ENCODE peak calls at places on chromosomes 11 and 22, in eight cellular contexts. N is psoas muscle, B is GM20000, X is choroid plexus epithelial cell, W is endodermal cell, L is lower lobe of right lung, V is AG04450, I is H9. Y is an unnamed sample.

GRCh38 chr11:118132385-118133151 is 20.1 kb downstream of the SCN4B start:
- DNase-seq in N (no peak), B (no peak), X (no peak), W (no peak), L (no peak), V (no peak), I (no peak), Y (no peak)

GRCh38 chr22:37566903-37567798 is 6.9 kb downstream of the CDC42EP1 start:
- DNase-seq in N (peak; percentile 80), B (peak; percentile 92), X (peak; percentile 72), W (peak; percentile 97), L (peak; percentile 92), V (no peak), I (peak; percentile 89), Y (peak; percentile 94)

GRCh38 chr22:49962751-49963646 is 2.4 kb downstream of the PIM3 start:
- DNase-seq in N (peak; percentile 50), B (no peak), X (no peak), W (peak; percentile 43), L (peak; percentile 55), V (no peak), I (peak; percentile 26), Y (no peak)

GRCh38 chr11:88307749-88308425 is 29.6 kb downstream of the CTSC start:
- DNase-seq in N (no peak), B (no peak), X (no peak), W (peak; percentile 68), L (no peak), V (no peak), I (peak; percentile 76), Y (peak; percentile 83)

GRCh38 chr22:45575607-45576272 is 73.1 kb downstream of the FBLN1 start:
- DNase-seq in N (no peak), B (no peak), X (no peak), W (no peak), L (no peak), V (no peak), I (no peak), Y (no peak)

GRCh38 chr22:33163815-33164214 is 105.6 kb upstream of the SYN3 start:
- DNase-seq in N (no peak), B (no peak), X (no peak), W (no peak), L (no peak), V (no peak), I (no peak), Y (no peak)

GRCh38 chr11:47863189-47863892 is 15.2 kb upstream of the NUP160 start:
- DNase-seq in N (no peak), B (no peak), X (peak; percentile 78), W (no peak), L (no peak), V (peak; percentile 85), I (no peak), Y (peak; percentile 60)

GRCh38 chr11:105689636-105690035 is 79.8 kb downstream of the GRIA4 start:
- DNase-seq in N (no peak), B (no peak), X (no peak), W (no peak), L (no peak), V (no peak), I (no peak), Y (no peak)

GRCh38 chr11:73577496-73577917 is 20.4 kb downstream of the FAM168A start:
- DNase-seq in N (no peak), B (peak; percentile 58), X (peak; percentile 19), W (no peak), L (no peak), V (peak; percentile 36), I (no peak), Y (peak; percentile 29)

GRCh38 chr11:61580292-61580888 is 486 bp downstream of the SYT7 start:
- DNase-seq in N (no peak), B (peak; percentile 62), X (no peak), W (peak; percentile 69), L (no peak), V (no peak), I (no peak), Y (no peak)

GRCh38 chr11:61581030-61581928 is at the start of gene SYT7:
- DNase-seq in N (peak; percentile 95), B (peak; percentile 98), X (peak; percentile 98), W (peak; percentile 100), L (peak; percentile 95), V (peak; percentile 96), I (peak; percentile 98), Y (peak; percentile 98)

GRCh38 chr11:61578819-61579218 is 2.1 kb downstream of the SYT7 start:
- DNase-seq in N (no peak), B (no peak), X (no peak), W (no peak), L (no peak), V (no peak), I (no peak), Y (no peak)

GRCh38 chr11:61577383-61578118 is 3.3 kb downstream of the SYT7 start:
- DNase-seq in N (no peak), B (no peak), X (no peak), W (peak; percentile 89), L (no peak), V (no peak), I (peak; percentile 83), Y (no peak)

GRCh38 chr11:61579398-61580291 is 1.2 kb downstream of the SYT7 start:
- DNase-seq in N (no peak), B (no peak), X (no peak), W (peak; percentile 65), L (no peak), V (no peak), I (peak; percentile 44), Y (no peak)
- TF ChIP-seq CTCF in N (no peak), B (no peak), X (no peak), W (peak; percentile 37), L (no peak), V (no peak), I (peak; percentile 40), Y (no peak)

DNA sequence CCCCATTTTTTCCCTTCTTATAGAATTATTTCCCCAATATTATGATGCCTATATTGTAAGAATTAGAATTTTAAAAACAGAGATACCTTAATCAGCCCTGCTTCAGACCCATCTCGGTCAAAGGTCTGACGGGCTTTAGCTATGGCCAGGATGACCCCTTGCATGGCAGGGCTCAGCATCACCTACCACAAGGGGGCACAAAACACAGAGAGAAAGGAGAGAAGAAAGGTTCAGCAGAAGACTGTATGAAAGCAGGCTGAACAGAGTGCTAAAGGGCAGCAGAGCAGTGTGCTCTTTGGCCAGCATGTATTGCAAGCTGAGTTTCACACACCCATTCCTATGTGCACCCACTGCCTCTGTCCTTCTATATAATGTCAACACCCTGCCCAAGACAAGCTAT is 26.8 kb downstream of the CLDN25 start:
- DNase-seq in N (no peak), B (peak; percentile 43), X (peak; percentile 53), W (peak; percentile 90), L (no peak), V (no peak), I (peak; percentile 68), Y (peak; percentile 55)
- TF ChIP-seq CTCF in N (peak; percentile 22), B (peak; percentile 57), X (peak; percentile 75), W (peak; percentile 90), L (peak; percentile 30), V (peak; percentile 52), I (peak; percentile 82), Y (peak; percentile 54)

GRCh38 chr11:86625981-86626380 is 46.4 kb downstream of the ME3 start:
- DNase-seq in N (no peak), B (no peak), X (no peak), W (no peak), L (no peak), V (no peak), I (no peak), Y (no peak)
- TF ChIP-seq CTCF in N (no peak), B (no peak), X (no peak), W (no peak), L (no peak), V (no peak), I (no peak), Y (no peak)

GRCh38 chr11:11871991-11872401 is 30.2 kb downstream of the USP47 start:
- DNase-seq in N (no peak), B (no peak), X (peak; percentile 24), W (no peak), L (no peak), V (no peak), I (no peak), Y (no peak)

GRCh38 chr11:11880179-11880578 is 38.4 kb downstream of the USP47 start:
- DNase-seq in N (no peak), B (no peak), X (no peak), W (no peak), L (no peak), V (no peak), I (no peak), Y (no peak)

DNA sequence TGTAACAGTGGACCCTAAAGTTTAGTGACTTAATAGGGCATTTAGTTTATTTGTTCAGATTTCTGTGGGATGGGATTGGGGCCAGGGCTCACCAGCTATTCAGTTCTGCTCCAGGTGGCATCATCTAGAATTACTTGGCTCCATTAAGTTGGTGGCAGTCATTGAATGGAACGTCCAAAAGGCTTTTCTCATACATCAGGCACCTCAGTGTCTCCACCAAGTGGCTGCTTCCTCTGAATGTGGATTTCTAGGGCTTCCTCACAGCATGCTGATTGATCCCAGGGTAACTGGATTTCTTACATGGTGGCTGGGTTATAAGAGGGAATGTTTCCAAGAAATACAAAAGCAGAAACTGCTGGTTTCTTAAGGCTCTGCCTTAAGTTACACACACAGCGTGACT is 34.7 kb downstream of the USP47 start:
- DNase-seq in N (no peak), B (no peak), X (peak; percentile 30), W (peak; percentile 75), L (no peak), V (no peak), I (peak; percentile 50), Y (no peak)
- TF ChIP-seq CTCF in N (peak; percentile 40), B (no peak), X (peak; percentile 49), W (peak; percentile 75), L (no peak), V (no peak), I (peak; percentile 63), Y (no peak)

DNA sequence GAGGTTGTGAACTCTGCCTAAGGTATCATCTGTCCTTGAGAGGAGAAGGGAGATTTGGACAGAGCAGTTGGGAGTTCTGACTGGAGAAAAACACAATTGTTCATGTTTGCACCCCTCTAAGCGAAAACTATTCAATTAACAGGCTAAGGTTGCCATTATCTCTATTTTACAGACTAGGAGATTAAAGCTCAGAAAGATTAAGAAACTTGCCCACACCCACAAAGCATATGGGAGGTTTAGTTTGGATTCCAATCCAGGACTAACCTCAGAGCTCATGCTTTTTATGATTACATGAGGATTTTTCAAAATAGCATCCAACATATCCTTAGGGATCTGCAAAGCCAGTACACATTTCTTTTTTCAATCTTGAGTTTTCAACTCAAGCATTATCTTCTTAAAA is 22.0 kb downstream of the GAB2 start:
- DNase-seq in N (no peak), B (no peak), X (no peak), W (no peak), L (no peak), V (no peak), I (no peak), Y (no peak)
- TF ChIP-seq CTCF in N (no peak), B (no peak), X (no peak), W (no peak), L (no peak), V (no peak), I (no peak), Y (no peak)

DNA sequence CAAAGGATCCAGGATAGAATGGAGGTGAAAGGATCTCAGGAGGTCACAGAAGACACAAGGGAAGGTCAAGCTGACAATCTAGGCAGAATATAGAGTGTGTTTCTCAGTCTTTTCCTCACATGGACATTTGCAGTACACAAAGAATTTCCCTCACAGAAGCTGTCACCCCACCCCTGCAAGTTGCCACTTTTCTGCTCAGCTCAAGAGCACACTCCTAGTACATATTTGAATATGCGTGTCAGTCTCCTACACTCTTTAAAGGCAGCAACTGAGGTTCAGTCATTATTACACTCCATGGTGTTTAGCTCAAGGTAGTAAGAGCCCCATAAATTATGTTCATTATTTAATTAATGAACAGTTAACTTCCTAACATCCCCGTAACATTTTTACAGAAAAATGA is 59.1 kb downstream of the ETS1 start:
- DNase-seq in N (no peak), B (no peak), X (no peak), W (no peak), L (no peak), V (no peak), I (no peak), Y (no peak)
- TF ChIP-seq CTCF in N (no peak), B (no peak), X (no peak), W (no peak), L (no peak), V (no peak), I (no peak), Y (no peak)